ENCODE peak calls at places on chromosomes 6 and 20, in ten cellular contexts. One of them, this sample, is unnamed.

GRCh38 chr6:136077834-136078576 is 172.1 kb downstream of the MTFR2 start:
- DNase-seq in Kasumi-1: no peak
- DNase-seq in NCI-H1417 treated with DMSO at 0.1 percent for 48 hours: no peak
- DNase-seq in stimulated activated CD4-positive, alpha-beta T cell treated with anti-CD3 and anti-CD28 coated beads, Interleukin-2, amount 100 ng/mL, for 24 hours: no peak
- DNase-seq in AG09309: peak; percentile 92
- DNase-seq in Ammon's horn: no peak
- DNase-seq in HT-29: no peak
- DNase-seq in stimulated activated CD8-positive, alpha-beta memory T cell treated with anti-CD3 and anti-CD28 coated beads, Interleukin-7, amount 100 ng/mL, for 1 hour: no peak
- DNase-seq in mesendoderm: no peak
- DNase-seq in A673: no peak
- DNase-seq in this sample: no peak

GRCh38 chr6:35177139-35177538 is 36.0 kb upstream of the TCP11 start:
- DNase-seq in Kasumi-1: no peak
- DNase-seq in NCI-H1417 treated with DMSO at 0.1 percent for 48 hours: no peak
- DNase-seq in stimulated activated CD4-positive, alpha-beta T cell treated with anti-CD3 and anti-CD28 coated beads, Interleukin-2, amount 100 ng/mL, for 24 hours: no peak
- DNase-seq in AG09309: no peak
- DNase-seq in Ammon's horn: no peak
- DNase-seq in HT-29: no peak
- DNase-seq in stimulated activated CD8-positive, alpha-beta memory T cell treated with anti-CD3 and anti-CD28 coated beads, Interleukin-7, amount 100 ng/mL, for 1 hour: no peak
- DNase-seq in mesendoderm: peak; percentile 35
- DNase-seq in A673: no peak
- DNase-seq in this sample: no peak

GRCh38 chr6:121520337-121521163 is 85.1 kb downstream of the GJA1 start:
- DNase-seq in Kasumi-1: no peak
- DNase-seq in NCI-H1417 treated with DMSO at 0.1 percent for 48 hours: no peak
- DNase-seq in stimulated activated CD4-positive, alpha-beta T cell treated with anti-CD3 and anti-CD28 coated beads, Interleukin-2, amount 100 ng/mL, for 24 hours: no peak
- DNase-seq in AG09309: peak; percentile 68
- DNase-seq in Ammon's horn: no peak
- DNase-seq in HT-29: no peak
- DNase-seq in stimulated activated CD8-positive, alpha-beta memory T cell treated with anti-CD3 and anti-CD28 coated beads, Interleukin-7, amount 100 ng/mL, for 1 hour: no peak
- DNase-seq in mesendoderm: peak; percentile 91
- DNase-seq in A673: no peak
- DNase-seq in this sample: no peak

GRCh38 chr6:122589115-122589514 is 21.1 kb upstream of the PKIB start:
- DNase-seq in Kasumi-1: no peak
- DNase-seq in NCI-H1417 treated with DMSO at 0.1 percent for 48 hours: no peak
- DNase-seq in stimulated activated CD4-positive, alpha-beta T cell treated with anti-CD3 and anti-CD28 coated beads, Interleukin-2, amount 100 ng/mL, for 24 hours: no peak
- DNase-seq in AG09309: no peak
- DNase-seq in Ammon's horn: no peak
- DNase-seq in HT-29: no peak
- DNase-seq in stimulated activated CD8-positive, alpha-beta memory T cell treated with anti-CD3 and anti-CD28 coated beads, Interleukin-7, amount 100 ng/mL, for 1 hour: no peak
- DNase-seq in mesendoderm: no peak
- DNase-seq in A673: no peak
- DNase-seq in this sample: no peak

GRCh38 chr6:34817337-34817910 is 25.5 kb downstream of the BLTP3A start:
- DNase-seq in Kasumi-1: no peak
- DNase-seq in NCI-H1417 treated with DMSO at 0.1 percent for 48 hours: no peak
- DNase-seq in stimulated activated CD4-positive, alpha-beta T cell treated with anti-CD3 and anti-CD28 coated beads, Interleukin-2, amount 100 ng/mL, for 24 hours: no peak
- DNase-seq in AG09309: no peak
- DNase-seq in Ammon's horn: peak; percentile 11
- DNase-seq in HT-29: no peak
- DNase-seq in stimulated activated CD8-positive, alpha-beta memory T cell treated with anti-CD3 and anti-CD28 coated beads, Interleukin-7, amount 100 ng/mL, for 1 hour: no peak
- DNase-seq in mesendoderm: no peak
- DNase-seq in A673: peak; percentile 14
- DNase-seq in this sample: peak; percentile 33

GRCh38 chr6:35922139-35922554 is 1.2 kb upstream of the SRPK1 start:
- DNase-seq in Kasumi-1: no peak
- DNase-seq in NCI-H1417 treated with DMSO at 0.1 percent for 48 hours: no peak
- DNase-seq in stimulated activated CD4-positive, alpha-beta T cell treated with anti-CD3 and anti-CD28 coated beads, Interleukin-2, amount 100 ng/mL, for 24 hours: no peak
- DNase-seq in AG09309: no peak
- DNase-seq in Ammon's horn: no peak
- DNase-seq in HT-29: no peak
- DNase-seq in stimulated activated CD8-positive, alpha-beta memory T cell treated with anti-CD3 and anti-CD28 coated beads, Interleukin-7, amount 100 ng/mL, for 1 hour: no peak
- DNase-seq in mesendoderm: no peak
- DNase-seq in A673: no peak
- DNase-seq in this sample: no peak

GRCh38 chr20:62087632-62088031 is 22.0 kb upstream of the TAF4 start:
- DNase-seq in Kasumi-1: no peak
- DNase-seq in NCI-H1417 treated with DMSO at 0.1 percent for 48 hours: no peak
- DNase-seq in stimulated activated CD4-positive, alpha-beta T cell treated with anti-CD3 and anti-CD28 coated beads, Interleukin-2, amount 100 ng/mL, for 24 hours: no peak
- DNase-seq in AG09309: no peak
- DNase-seq in Ammon's horn: no peak
- DNase-seq in HT-29: no peak
- DNase-seq in stimulated activated CD8-positive, alpha-beta memory T cell treated with anti-CD3 and anti-CD28 coated beads, Interleukin-7, amount 100 ng/mL, for 1 hour: no peak
- DNase-seq in mesendoderm: no peak
- DNase-seq in A673: no peak
- DNase-seq in this sample: no peak

GRCh38 chr6:11030904-11031303 is 13.2 kb downstream of the ELOVL2 start:
- DNase-seq in Kasumi-1: no peak
- DNase-seq in NCI-H1417 treated with DMSO at 0.1 percent for 48 hours: no peak
- DNase-seq in stimulated activated CD4-positive, alpha-beta T cell treated with anti-CD3 and anti-CD28 coated beads, Interleukin-2, amount 100 ng/mL, for 24 hours: no peak
- DNase-seq in AG09309: no peak
- DNase-seq in Ammon's horn: no peak
- DNase-seq in HT-29: no peak
- DNase-seq in stimulated activated CD8-positive, alpha-beta memory T cell treated with anti-CD3 and anti-CD28 coated beads, Interleukin-7, amount 100 ng/mL, for 1 hour: no peak
- DNase-seq in mesendoderm: no peak
- DNase-seq in A673: no peak
- DNase-seq in this sample: no peak

GRCh38 chr20:10591956-10592521 is 81.8 kb downstream of the JAG1 start:
- DNase-seq in Kasumi-1: no peak
- DNase-seq in NCI-H1417 treated with DMSO at 0.1 percent for 48 hours: no peak
- DNase-seq in stimulated activated CD4-positive, alpha-beta T cell treated with anti-CD3 and anti-CD28 coated beads, Interleukin-2, amount 100 ng/mL, for 24 hours: no peak
- DNase-seq in AG09309: no peak
- DNase-seq in Ammon's horn: no peak
- DNase-seq in HT-29: no peak
- DNase-seq in stimulated activated CD8-positive, alpha-beta memory T cell treated with anti-CD3 and anti-CD28 coated beads, Interleukin-7, amount 100 ng/mL, for 1 hour: no peak
- DNase-seq in mesendoderm: no peak
- DNase-seq in A673: no peak
- DNase-seq in this sample: peak; percentile 54

GRCh38 chr6:169227116-169227515 is 26.5 kb downstream of the THBS2 start:
- DNase-seq in Kasumi-1: no peak
- DNase-seq in NCI-H1417 treated with DMSO at 0.1 percent for 48 hours: no peak
- DNase-seq in stimulated activated CD4-positive, alpha-beta T cell treated with anti-CD3 and anti-CD28 coated beads, Interleukin-2, amount 100 ng/mL, for 24 hours: no peak
- DNase-seq in AG09309: no peak
- DNase-seq in Ammon's horn: no peak
- DNase-seq in HT-29: no peak
- DNase-seq in stimulated activated CD8-positive, alpha-beta memory T cell treated with anti-CD3 and anti-CD28 coated beads, Interleukin-7, amount 100 ng/mL, for 1 hour: no peak
- DNase-seq in mesendoderm: no peak
- DNase-seq in A673: no peak
- DNase-seq in this sample: no peak

This sample was measured in myocyte.